ENCODE peak calls at places on chromosomes 2 and 18, in four cellular contexts. F is left ventricle myocardium superior; H is stimulated activated CD4-positive, alpha-beta T cell treated with anti-CD3 and anti-CD28 coated beads, Interleukin-1b, Interleukin-23, amount 100 ng/mL, for 48 hours; P is COLO829. A is an unnamed sample.

GRCh38 chr2:47016172-47016913 is 100.7 kb upstream of the MCFD2 start:
- DNase-seq in F (no peak), H (no peak), P (no peak), A (no peak)

GRCh38 chr2:238936162-238937052 is 88.5 kb downstream of the TWIST2 start:
- DNase-seq in F (peak), H (no peak), P (no peak), A (no peak)

GRCh38 chr18:42931501-42931900 is 184.0 kb downstream of the RIT2 start:
- DNase-seq in F (no peak), H (no peak), P (no peak), A (peak)

GRCh38 chr2:113182471-113183260 is 8.9 kb downstream of the PSD4 start:
- DNase-seq in F (no peak), H (no peak), P (no peak), A (no peak)

GRCh38 chr2:170468557-170468956 is 246.6 kb upstream of the SP5 start:
- DNase-seq in F (no peak), H (no peak), P (no peak), A (no peak)

GRCh38 chr2:134402385-134402784 is 148.5 kb downstream of the MGAT5 start:
- DNase-seq in F (peak), H (no peak), P (no peak), A (no peak)

GRCh38 chr18:44744206-44745180 is 63.8 kb downstream of the SETBP1 start:
- DNase-seq in F (peak), H (no peak), P (no peak), A (no peak)

GRCh38 chr2:230865766-230866703 is 1.3 kb downstream of the ITM2C start:
- DNase-seq in F (no peak), H (no peak), P (peak), A (no peak)

GRCh38 chr2:240397542-240397916 is 37.9 kb upstream of the GPC1 start:
- DNase-seq in F (peak), H (no peak), P (no peak), A (no peak)

GRCh38 chr2:69143726-69144360 is 130.9 kb downstream of the ANTXR1 start:
- DNase-seq in F (no peak), H (no peak), P (no peak), A (no peak)

GRCh38 chr2:25829377-25829704 is 48.9 kb downstream of the ASXL2 start:
- DNase-seq in F (no peak), H (no peak), P (no peak), A (no peak)

GRCh38 chr2:152240559-152241231 is 65.1 kb upstream of the STAM2 start:
- DNase-seq in F (no peak), H (no peak), P (peak), A (peak)

GRCh38 chr18:48752478-48752877 is 198.3 kb downstream of the SMAD7 start:
- DNase-seq in F (peak), H (no peak), P (no peak), A (no peak)

GRCh38 chr2:88055049-88055435 is 541 bp downstream of the KRCC1 start:
- DNase-seq in F (no peak), H (no peak), P (peak), A (peak)

GRCh38 chr2:143217512-143218136 is 88.4 kb downstream of the ARHGAP15 start:
- DNase-seq in F (no peak), H (no peak), P (no peak), A (no peak)

GRCh38 chr2:133765693-133766092 is 197.4 kb upstream of the NCKAP5 start:
- DNase-seq in F (no peak), H (no peak), P (no peak), A (no peak)

GRCh38 chr2:55861733-55862132 is 61.8 kb downstream of the EFEMP1 start:
- DNase-seq in F (peak), H (no peak), P (no peak), A (no peak)

GRCh38 chr2:109341363-109341762 is 212.4 kb downstream of the SH3RF3 start:
- DNase-seq in F (no peak), H (no peak), P (no peak), A (no peak)

GRCh38 chr2:181779288-181779871 is 99.1 kb upstream of the NEUROD1 start:
- DNase-seq in F (no peak), H (no peak), P (peak), A (peak)

GRCh38 chr18:74496508-74497307 is 545 bp downstream of the CNDP2 start:
- DNase-seq in F (peak), H (peak), P (no peak), A (no peak)

GRCh38 chr18:49628993-49629795 is 67.3 kb downstream of the LIPG start:
- DNase-seq in F (peak), H (no peak), P (no peak), A (no peak)

GRCh38 chr2:219178377-219179175 is 501 bp downstream of the RETREG2 start:
- DNase-seq in F (peak), H (peak), P (no peak), A (no peak)

GRCh38 chr2:26574900-26575560 is 66.1 kb downstream of the CIB4 start:
- DNase-seq in F (no peak), H (no peak), P (no peak), A (no peak)

GRCh38 chr2:199543606-199544172 is 86.0 kb upstream of the SATB2 start:
- DNase-seq in F (no peak), H (no peak), P (no peak), A (no peak)

GRCh38 chr2:133642831-133643230 is 74.6 kb upstream of the NCKAP5 start:
- DNase-seq in F (no peak), H (no peak), P (peak), A (peak)

GRCh38 chr2:69835666-69836065 is 6.2 kb downstream of the GMCL1 start:
- DNase-seq in F (no peak), H (no peak), P (no peak), A (no peak)

GRCh38 chr2:23769364-23769763 is 157.6 kb downstream of the ATAD2B start:
- DNase-seq in F (no peak), H (no peak), P (no peak), A (no peak)